ENCODE peak calls at places on chromosomes 6 and 20, in four cellular contexts. One of them, this sample, is unnamed.

GRCh38 chr20:10342152-10342551 is 91.9 kb downstream of the MKKS start:
- DNase-seq in uterus: no peak
- DNase-seq in colonic mucosa: no peak
- DNase-seq in left lung: peak
- DNase-seq in this sample: no peak

GRCh38 chr6:160917581-160917980 is 74.0 kb upstream of the MAP3K4 start:
- DNase-seq in left lung: no peak
- DNase-seq in colonic mucosa: no peak
- DNase-seq in uterus: no peak
- DNase-seq in this sample: no peak

GRCh38 chr6:53796791-53797190 is 2.0 kb downstream of the LRRC1 start:
- DNase-seq in colonic mucosa: no peak
- DNase-seq in uterus: no peak
- DNase-seq in left lung: no peak
- DNase-seq in this sample: no peak

GRCh38 chr20:1451092-1451491 is 15.6 kb downstream of the NSFL1C start:
- DNase-seq in left lung: no peak
- DNase-seq in uterus: no peak
- DNase-seq in colonic mucosa: no peak
- DNase-seq in this sample: no peak

GRCh38 chr6:108432792-108433191 is 127.9 kb upstream of the FOXO3 start:
- DNase-seq in uterus: no peak
- DNase-seq in left lung: no peak
- DNase-seq in colonic mucosa: no peak
- DNase-seq in this sample: no peak

GRCh38 chr20:37723668-37724067 is 29.8 kb downstream of the CTNNBL1 start:
- DNase-seq in uterus: no peak
- DNase-seq in colonic mucosa: no peak
- DNase-seq in left lung: no peak
- DNase-seq in this sample: no peak

GRCh38 chr20:16639027-16639941 is 66.0 kb upstream of the KIF16B start:
- DNase-seq in left lung: no peak
- DNase-seq in uterus: no peak
- DNase-seq in colonic mucosa: no peak
- DNase-seq in this sample: no peak

GRCh38 chr20:5354871-5355270 is 38.1 kb upstream of the PROKR2 start:
- DNase-seq in colonic mucosa: no peak
- DNase-seq in uterus: no peak
- DNase-seq in left lung: no peak
- DNase-seq in this sample: no peak

GRCh38 chr6:21992178-21992967 is 304.5 kb downstream of the PRL start:
- DNase-seq in left lung: no peak
- DNase-seq in colonic mucosa: no peak
- DNase-seq in uterus: peak
- DNase-seq in this sample: no peak

GRCh38 chr6:133428299-133428698 is 187.1 kb downstream of the EYA4 start:
- DNase-seq in colonic mucosa: no peak
- DNase-seq in left lung: no peak
- DNase-seq in uterus: no peak
- DNase-seq in this sample: no peak

GRCh38 chr6:159691963-159692287 is 1.1 kb downstream of the SOD2 start:
- DNase-seq in colonic mucosa: no peak
- DNase-seq in uterus: no peak
- DNase-seq in left lung: no peak
- DNase-seq in this sample: no peak

GRCh38 chr20:4663044-4663443 is 58.7 kb upstream of the PRND start:
- DNase-seq in colonic mucosa: no peak
- DNase-seq in left lung: no peak
- DNase-seq in uterus: no peak
- DNase-seq in this sample: no peak

GRCh38 chr6:69775941-69776340 is 20.9 kb downstream of the LMBRD1 start:
- DNase-seq in colonic mucosa: no peak
- DNase-seq in left lung: no peak
- DNase-seq in uterus: no peak
- DNase-seq in this sample: no peak

GRCh38 chr6:52392944-52393343 is 27.2 kb upstream of the EFHC1 start:
- DNase-seq in uterus: no peak
- DNase-seq in colonic mucosa: no peak
- DNase-seq in left lung: no peak
- DNase-seq in this sample: no peak

GRCh38 chr6:43093361-43094289 is 17.5 kb downstream of the PTK7 start:
- DNase-seq in colonic mucosa: peak
- DNase-seq in left lung: no peak
- DNase-seq in uterus: peak
- DNase-seq in this sample: no peak

GRCh38 chr6:53054532-53054931 is 10.7 kb upstream of the FBXO9 start:
- DNase-seq in colonic mucosa: no peak
- DNase-seq in left lung: no peak
- DNase-seq in uterus: no peak
- DNase-seq in this sample: no peak

GRCh38 chr20:11445161-11445560 is 472.5 kb upstream of the BTBD3 start:
- DNase-seq in colonic mucosa: no peak
- DNase-seq in uterus: no peak
- DNase-seq in left lung: no peak
- DNase-seq in this sample: no peak

GRCh38 chr6:20416567-20417345 is 15.1 kb downstream of the E2F3 start:
- DNase-seq in uterus: no peak
- DNase-seq in colonic mucosa: no peak
- DNase-seq in left lung: no peak
- DNase-seq in this sample: no peak

GRCh38 chr6:107679457-107679856 is 144.7 kb downstream of the SCML4 start:
- DNase-seq in colonic mucosa: no peak
- DNase-seq in left lung: no peak
- DNase-seq in uterus: peak
- DNase-seq in this sample: no peak

GRCh38 chr20:40294175-40294574 is 394.9 kb downstream of the MAFB start:
- DNase-seq in uterus: peak
- DNase-seq in left lung: no peak
- DNase-seq in colonic mucosa: no peak
- DNase-seq in this sample: no peak

GRCh38 chr6:32148289-32148688 is 3.5 kb downstream of the PRRT1 start:
- DNase-seq in left lung: no peak
- DNase-seq in colonic mucosa: no peak
- DNase-seq in uterus: no peak
- DNase-seq in this sample: no peak

GRCh38 chr6:32146687-32147086 is 5.1 kb downstream of the PRRT1 start:
- DNase-seq in uterus: no peak
- DNase-seq in colonic mucosa: no peak
- DNase-seq in left lung: no peak
- DNase-seq in this sample: no peak

GRCh38 chr6:32148722-32149576 is 2.8 kb downstream of the PRRT1 start:
- DNase-seq in left lung: peak
- DNase-seq in colonic mucosa: peak
- DNase-seq in uterus: no peak
- DNase-seq in this sample: peak

GRCh38 chr6:32146287-32146686 is 5.5 kb downstream of the PRRT1 start:
- DNase-seq in colonic mucosa: no peak
- DNase-seq in uterus: no peak
- DNase-seq in left lung: no peak
- DNase-seq in this sample: no peak

GRCh38 chr6:32147401-32148132 is 4.2 kb downstream of the PRRT1 start:
- DNase-seq in uterus: no peak
- DNase-seq in colonic mucosa: no peak
- DNase-seq in left lung: no peak
- DNase-seq in this sample: no peak
- TF ChIP-seq CTCF in uterus: no peak
- TF ChIP-seq CTCF in colonic mucosa: no peak
- TF ChIP-seq CTCF in left lung: no peak
- TF ChIP-seq CTCF in this sample: peak

GRCh38 chr20:47925603-47926002 is 140.3 kb upstream of the SULF2 start:
- DNase-seq in colonic mucosa: no peak
- DNase-seq in left lung: no peak
- DNase-seq in uterus: no peak
- DNase-seq in this sample: no peak

GRCh38 chr20:47926731-47927130 is 141.4 kb upstream of the SULF2 start:
- DNase-seq in uterus: no peak
- DNase-seq in colonic mucosa: no peak
- DNase-seq in left lung: no peak
- DNase-seq in this sample: no peak

GRCh38 chr20:47922280-47922675 is 137.0 kb upstream of the SULF2 start:
- DNase-seq in uterus: no peak
- DNase-seq in colonic mucosa: no peak
- DNase-seq in left lung: no peak
- DNase-seq in this sample: no peak

GRCh38 chr20:47917549-47918070 is 132.3 kb upstream of the SULF2 start:
- DNase-seq in uterus: no peak
- DNase-seq in left lung: no peak
- DNase-seq in colonic mucosa: no peak
- DNase-seq in this sample: no peak

DNA sequence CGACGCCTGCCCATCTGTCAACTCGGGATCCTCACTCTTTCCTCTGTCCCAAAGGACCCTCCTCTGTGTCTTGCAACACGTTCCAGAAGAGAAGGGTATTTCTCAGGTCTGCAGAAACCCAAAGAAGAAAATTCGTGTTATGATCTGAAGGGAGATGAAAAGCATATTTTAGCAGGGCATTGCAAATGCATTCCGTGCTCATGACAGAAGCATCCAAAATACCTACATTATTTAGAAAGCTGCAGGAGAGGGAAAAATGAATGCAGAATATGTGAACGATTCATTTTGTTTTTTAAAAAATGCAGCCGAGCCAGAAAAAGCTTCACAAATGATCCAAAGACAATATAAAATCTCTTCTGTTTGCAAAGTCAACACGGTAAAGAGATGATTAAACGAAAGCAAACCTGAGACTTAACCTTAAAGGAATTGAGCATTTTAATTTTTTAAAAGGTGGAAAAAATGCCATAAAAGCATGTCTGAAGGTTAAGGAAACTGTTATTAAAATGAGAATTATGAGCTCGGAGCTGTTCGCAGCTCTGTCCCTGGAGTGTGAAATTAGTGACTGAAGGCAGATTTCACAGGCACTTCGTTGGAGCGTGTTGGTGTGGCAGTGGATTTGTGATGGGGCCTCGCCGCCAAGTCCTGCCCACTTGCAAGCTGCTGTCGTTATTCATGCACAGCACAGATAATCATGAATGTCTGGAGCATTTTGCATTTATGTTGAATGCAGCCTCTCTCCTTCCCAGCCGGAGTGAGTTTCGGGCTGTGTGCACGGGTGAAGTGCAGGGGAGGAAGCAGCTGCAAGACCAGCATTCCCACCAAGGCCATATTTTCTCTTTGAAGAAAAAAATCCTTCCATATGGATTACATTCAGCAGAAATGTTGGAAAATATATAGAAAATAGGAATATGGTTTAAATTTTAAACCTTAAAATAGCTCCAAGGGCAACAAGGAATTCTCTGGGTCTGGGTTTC is 136.3 kb upstream of the SULF2 start:
- DNase-seq in uterus: no peak
- DNase-seq in left lung: no peak
- DNase-seq in colonic mucosa: no peak
- DNase-seq in this sample: no peak
- TF ChIP-seq CTCF in uterus: no peak
- TF ChIP-seq CTCF in left lung: no peak
- TF ChIP-seq CTCF in colonic mucosa: no peak
- TF ChIP-seq CTCF in this sample: no peak

DNA sequence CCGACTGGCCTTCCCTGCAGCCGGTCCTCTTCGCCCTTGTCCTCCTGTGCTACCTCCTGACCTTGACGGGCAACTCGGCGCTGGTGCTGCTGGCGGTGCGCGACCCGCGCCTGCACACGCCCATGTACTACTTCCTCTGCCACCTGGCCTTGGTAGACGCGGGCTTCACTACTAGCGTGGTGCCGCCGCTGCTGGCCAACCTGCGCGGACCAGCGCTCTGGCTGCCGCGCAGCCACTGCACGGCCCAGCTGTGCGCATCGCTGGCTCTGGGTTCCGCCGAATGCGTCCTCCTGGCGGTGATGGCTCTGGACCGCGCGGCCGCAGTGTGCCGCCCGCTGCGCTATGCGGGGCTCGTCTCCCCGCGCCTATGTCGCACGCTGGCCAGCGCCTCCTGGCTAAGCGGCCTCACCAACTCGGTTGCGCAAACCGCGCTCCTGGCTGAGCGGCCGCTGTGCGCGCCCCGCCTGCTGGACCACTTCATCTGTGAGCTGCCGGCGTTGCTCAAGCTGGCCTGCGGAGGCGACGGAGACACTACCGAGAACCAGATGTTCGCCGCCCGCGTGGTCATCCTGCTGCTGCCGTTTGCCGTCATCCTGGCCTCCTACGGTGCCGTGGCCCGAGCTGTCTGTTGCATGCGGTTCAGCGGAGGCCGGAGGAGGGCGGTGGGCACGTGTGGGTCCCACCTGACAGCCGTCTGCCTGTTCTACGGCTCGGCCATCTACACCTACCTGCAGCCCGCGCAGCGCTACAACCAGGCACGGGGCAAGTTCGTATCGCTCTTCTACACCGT is 6.1 kb downstream of the UBD start:
- DNase-seq in uterus: peak
- DNase-seq in colonic mucosa: peak
- DNase-seq in left lung: peak
- DNase-seq in this sample: no peak
- TF ChIP-seq CTCF in uterus: no peak
- TF ChIP-seq CTCF in colonic mucosa: no peak
- TF ChIP-seq CTCF in left lung: no peak
- TF ChIP-seq CTCF in this sample: no peak

GRCh38 chr6:82072113-82072512 is 175.4 kb downstream of the IBTK start:
- DNase-seq in colonic mucosa: no peak
- DNase-seq in left lung: no peak
- DNase-seq in uterus: no peak
- DNase-seq in this sample: no peak

GRCh38 chr6:82076855-82077254 is 170.7 kb downstream of the IBTK start:
- DNase-seq in colonic mucosa: no peak
- DNase-seq in uterus: no peak
- DNase-seq in left lung: no peak
- DNase-seq in this sample: no peak

GRCh38 chr6:82068721-82069120 is 178.8 kb downstream of the IBTK start:
- DNase-seq in uterus: no peak
- DNase-seq in left lung: no peak
- DNase-seq in colonic mucosa: no peak
- DNase-seq in this sample: no peak

GRCh38 chr6:82072771-82073170 is 174.8 kb downstream of the IBTK start:
- DNase-seq in uterus: no peak
- DNase-seq in colonic mucosa: no peak
- DNase-seq in left lung: no peak
- DNase-seq in this sample: no peak

DNA sequence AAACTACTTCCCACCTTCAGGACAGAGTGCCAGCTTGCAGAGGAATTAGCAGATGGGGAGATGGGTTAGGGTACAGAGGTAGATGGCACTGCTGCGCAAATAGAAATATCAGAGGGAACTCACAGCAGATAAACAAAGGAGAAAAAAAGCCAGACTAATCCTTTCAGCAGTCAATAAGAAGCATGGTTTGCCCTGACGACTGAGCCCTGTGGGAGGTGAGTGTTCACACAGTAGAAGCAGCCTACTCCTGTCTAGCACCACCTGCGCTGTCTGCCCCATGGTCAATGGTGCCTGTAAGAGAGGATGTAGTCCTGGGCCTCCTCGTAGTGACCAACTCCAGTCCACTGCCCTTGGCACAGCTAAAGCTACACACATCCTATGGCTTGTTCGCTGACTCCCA is 174.1 kb downstream of the IBTK start:
- DNase-seq in left lung: no peak
- DNase-seq in colonic mucosa: no peak
- DNase-seq in uterus: no peak
- DNase-seq in this sample: no peak
- TF ChIP-seq CTCF in left lung: no peak
- TF ChIP-seq CTCF in colonic mucosa: no peak
- TF ChIP-seq CTCF in uterus: no peak
- TF ChIP-seq CTCF in this sample: no peak